ENCODE peak calls at places on chromosome 22, in ten cellular contexts. P, K, U, R, Z, B, V, M, H and N are unnamed samples.

GRCh38 chr22:41526802-41527799 is 17.2 kb downstream of the POLR3H start:
- DNase-seq in U (peak), B (peak), Z (no peak), V (peak), H (peak), P (no peak), K (peak), M (peak), R (peak), N (no peak)

GRCh38 chr22:28075260-28075981 is 156.4 kb upstream of the PITPNB start:
- DNase-seq in H (peak), K (peak), M (no peak), V (peak), Z (peak), B (no peak), P (no peak), R (no peak), U (peak), N (peak)

GRCh38 chr22:42792909-42793847 is 63.9 kb downstream of the ARFGAP3 start:
- DNase-seq in P (no peak), K (no peak), R (no peak), M (no peak), U (no peak), V (peak), B (peak), H (no peak), Z (no peak), N (no peak)

GRCh38 chr22:30224161-30224857 is 22.2 kb downstream of the LIF start:
- DNase-seq in Z (no peak), B (no peak), M (peak), V (no peak), P (no peak), K (no peak), H (peak), R (peak), U (no peak), N (no peak)

GRCh38 chr22:26542831-26543230 is 30.6 kb upstream of the TFIP11 start:
- DNase-seq in H (no peak), B (no peak), V (no peak), U (no peak), R (no peak), M (no peak), P (no peak), K (no peak), Z (no peak), N (no peak)

GRCh38 chr22:26555478-26555877 is 34.5 kb downstream of the TPST2 start:
- DNase-seq in H (no peak), B (no peak), K (no peak), R (no peak), P (no peak), M (no peak), U (no peak), Z (no peak), V (no peak), N (no peak)

GRCh38 chr22:49967333-49968241 is 7.0 kb downstream of the PIM3 start:
- DNase-seq in H (no peak), B (peak), K (peak), U (no peak), M (peak), V (peak), P (peak), Z (no peak), R (no peak), N (no peak)

GRCh38 chr22:27749597-27750225 is 51.8 kb downstream of the MN1 start:
- DNase-seq in U (no peak), R (no peak), P (no peak), V (peak), B (peak), Z (no peak), M (no peak), K (peak), H (no peak), N (no peak)

GRCh38 chr22:18970180-18970947 is 34.3 kb upstream of the PRODH start:
- DNase-seq in H (peak), M (no peak), B (peak), U (no peak), V (no peak), K (no peak), R (no peak), Z (no peak), P (no peak), N (no peak)

GRCh38 chr22:50208430-50208938 is 7.7 kb downstream of the SELENOO start:
- DNase-seq in U (no peak), K (peak), B (no peak), H (no peak), R (no peak), P (no peak), V (no peak), M (no peak), Z (no peak), N (no peak)

GRCh38 chr22:17235149-17235655 is 16.0 kb upstream of the ADA2 start:
- DNase-seq in U (no peak), V (no peak), Z (no peak), P (no peak), B (peak), K (peak), M (no peak), R (no peak), H (no peak), N (no peak)

GRCh38 chr22:17797721-17798559 is 23.7 kb upstream of the BID start:
- DNase-seq in Z (no peak), H (no peak), V (no peak), K (no peak), B (no peak), M (no peak), R (peak), P (no peak), U (no peak), N (no peak)

GRCh38 chr22:19383292-19383691 is 48.2 kb downstream of the HIRA start:
- DNase-seq in Z (no peak), P (no peak), V (peak), K (no peak), B (peak), U (no peak), R (no peak), H (no peak), M (no peak), N (no peak)

GRCh38 chr22:50199836-50200332 is 927 bp upstream of the SELENOO start:
- DNase-seq in Z (no peak), H (no peak), P (no peak), R (no peak), K (no peak), B (peak), M (no peak), V (no peak), U (no peak), N (no peak)

GRCh38 chr22:37230673-37231405 is 13.2 kb downstream of the RAC2 start:
- DNase-seq in R (peak), B (peak), V (no peak), P (no peak), Z (no peak), K (peak), U (no peak), M (peak), H (no peak), N (no peak)

GRCh38 chr22:20247010-20247505 is 21.1 kb downstream of the RTN4R start:
- DNase-seq in R (peak), B (no peak), K (no peak), U (peak), M (no peak), Z (no peak), V (no peak), P (no peak), H (no peak), N (peak)

GRCh38 chr22:50306753-50307749 is at the start of gene PLXNB2:
- DNase-seq in V (peak), K (peak), P (peak), R (peak), U (peak), M (peak), H (peak), B (peak), Z (no peak), N (no peak)

GRCh38 chr22:11627436-11627797 is 3900.6 kb upstream of the OR11H1 start:
- DNase-seq in B (no peak), R (no peak), V (no peak), P (no peak), Z (no peak), M (no peak), U (no peak), H (no peak), K (no peak), N (no peak)

GRCh38 chr22:29306175-29306829 is at the start of gene GAS2L1:
- DNase-seq in M (peak), Z (peak), U (peak), V (peak), P (peak), R (peak), B (peak), K (peak), H (peak), N (no peak)

GRCh38 chr22:16949561-16949960 is 58.5 kb downstream of the GAB4 start:
- DNase-seq in P (peak), K (no peak), Z (no peak), B (no peak), R (peak), V (no peak), H (no peak), U (peak), M (no peak), N (no peak)

GRCh38 chr22:33476716-33477115 is 418.5 kb upstream of the SYN3 start:
- DNase-seq in H (peak), V (no peak), R (peak), K (no peak), P (no peak), U (no peak), Z (no peak), B (peak), M (no peak), N (no peak)

GRCh38 chr22:42353883-42354727 is 78.1 kb downstream of the NFAM1 start:
- DNase-seq in H (no peak), U (peak), K (no peak), R (no peak), M (no peak), B (peak), V (no peak), P (no peak), Z (no peak), N (no peak)

GRCh38 chr22:31139866-31140716 is at the start of gene PLA2G3:
- DNase-seq in K (peak), Z (no peak), B (peak), H (no peak), M (no peak), U (peak), R (no peak), P (peak), V (no peak), N (no peak)

GRCh38 chr22:44671742-44672141 is 30.3 kb upstream of the PRR5 start:
- DNase-seq in R (no peak), V (no peak), H (peak), Z (no peak), B (no peak), K (no peak), U (peak), M (no peak), P (no peak), N (no peak)

GRCh38 chr22:20084547-20085413 is 4.7 kb downstream of the DGCR8 start:
- DNase-seq in P (no peak), H (no peak), U (peak), B (peak), Z (no peak), R (no peak), M (no peak), K (peak), V (no peak), N (no peak)

GRCh38 chr22:17199131-17199731 is 20.0 kb downstream of the ADA2 start:
- DNase-seq in Z (no peak), K (no peak), M (no peak), V (no peak), B (peak), R (no peak), P (no peak), U (peak), H (no peak), N (no peak)

GRCh38 chr22:41862530-41863266 is 29.8 kb downstream of the SREBF2 start:
- DNase-seq in H (no peak), P (no peak), B (no peak), U (peak), V (no peak), Z (no peak), R (peak), M (no peak), K (no peak), N (no peak)

GRCh38 chr22:30212363-30212995 is 34.1 kb downstream of the LIF start:
- DNase-seq in P (peak), M (no peak), B (no peak), U (peak), V (peak), Z (peak), K (peak), R (no peak), H (peak), N (peak)

GRCh38 chr22:36563444-36563843 is 34.5 kb upstream of the EIF3D start:
- DNase-seq in U (no peak), M (no peak), V (no peak), H (no peak), R (no peak), K (no peak), P (no peak), B (peak), Z (no peak), N (no peak)

GRCh38 chr22:27686534-27686933 is 115.0 kb downstream of the MN1 start:
- DNase-seq in M (no peak), K (no peak), Z (no peak), V (peak), H (peak), P (no peak), U (peak), B (no peak), R (no peak), N (no peak)

GRCh38 chr22:39528080-39528661 is 4.4 kb downstream of the RPS19BP1 start:
- DNase-seq in V (no peak), Z (no peak), M (no peak), K (peak), U (no peak), B (peak), R (peak), H (no peak), P (no peak), N (no peak)

GRCh38 chr22:39530136-39530535 is 2.4 kb downstream of the RPS19BP1 start:
- DNase-seq in K (peak), U (no peak), P (no peak), M (no peak), B (no peak), Z (no peak), H (no peak), V (no peak), R (no peak), N (no peak)

GRCh38 chr22:39530692-39531331 is 1.7 kb downstream of the RPS19BP1 start:
- DNase-seq in M (peak), B (peak), H (no peak), Z (no peak), R (peak), V (no peak), K (peak), P (no peak), U (peak), N (no peak)

GRCh38 chr22:39528681-39529486 is 3.7 kb downstream of the RPS19BP1 start:
- DNase-seq in H (peak), V (peak), U (peak), P (peak), M (peak), K (peak), Z (peak), B (peak), R (peak), N (peak)

DNA sequence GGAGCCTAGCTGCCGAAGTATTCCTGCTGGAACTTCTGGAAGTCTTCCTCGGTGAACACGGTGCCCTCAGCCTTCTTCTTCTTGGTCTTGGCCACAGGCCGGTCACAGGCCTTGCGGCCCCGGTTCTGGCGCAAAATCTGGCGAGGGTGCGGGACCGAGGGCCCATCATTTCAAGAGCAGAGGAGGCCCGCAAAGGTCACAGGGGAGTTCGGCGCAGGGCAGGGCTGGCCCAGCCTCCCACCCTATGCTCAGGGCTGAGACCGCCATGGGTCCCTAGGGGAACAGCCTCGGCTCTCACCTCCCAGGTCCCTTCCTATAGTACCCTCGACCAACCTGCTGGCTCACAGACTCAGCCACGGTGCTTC is 3.1 kb downstream of the RPS19BP1 start:
- DNase-seq in V (no peak), K (no peak), Z (no peak), B (no peak), R (no peak), H (no peak), U (no peak), P (no peak), M (no peak), N (no peak)
- TF ChIP-seq CTCF in V (no peak), K (peak), Z (no peak), B (peak), R (no peak), H (no peak), U (no peak), P (no peak), M (no peak), N (no peak)

GRCh38 chr22:23278883-23279675 is 98.8 kb downstream of the BCR start:
- DNase-seq in U (peak), H (peak), V (no peak), K (peak), Z (no peak), R (no peak), P (peak), M (no peak), B (no peak), N (no peak)
- H3K4me3 ChIP-seq in U (no peak), H (no peak), V (no peak), K (no peak), Z (no peak), R (no peak), P (no peak), M (no peak), B (no peak), N (no peak)

GRCh38 chr22:46537946-46538815 is 761 bp upstream of the CELSR1 start:
- DNase-seq in R (no peak), U (peak), K (no peak), P (no peak), H (peak), M (no peak), B (peak), V (no peak), Z (no peak), N (no peak)
- TF ChIP-seq CTCF in R (no peak), U (no peak), K (no peak), P (peak), H (peak), M (no peak), B (peak), V (no peak), Z (peak), N (peak)

DNA sequence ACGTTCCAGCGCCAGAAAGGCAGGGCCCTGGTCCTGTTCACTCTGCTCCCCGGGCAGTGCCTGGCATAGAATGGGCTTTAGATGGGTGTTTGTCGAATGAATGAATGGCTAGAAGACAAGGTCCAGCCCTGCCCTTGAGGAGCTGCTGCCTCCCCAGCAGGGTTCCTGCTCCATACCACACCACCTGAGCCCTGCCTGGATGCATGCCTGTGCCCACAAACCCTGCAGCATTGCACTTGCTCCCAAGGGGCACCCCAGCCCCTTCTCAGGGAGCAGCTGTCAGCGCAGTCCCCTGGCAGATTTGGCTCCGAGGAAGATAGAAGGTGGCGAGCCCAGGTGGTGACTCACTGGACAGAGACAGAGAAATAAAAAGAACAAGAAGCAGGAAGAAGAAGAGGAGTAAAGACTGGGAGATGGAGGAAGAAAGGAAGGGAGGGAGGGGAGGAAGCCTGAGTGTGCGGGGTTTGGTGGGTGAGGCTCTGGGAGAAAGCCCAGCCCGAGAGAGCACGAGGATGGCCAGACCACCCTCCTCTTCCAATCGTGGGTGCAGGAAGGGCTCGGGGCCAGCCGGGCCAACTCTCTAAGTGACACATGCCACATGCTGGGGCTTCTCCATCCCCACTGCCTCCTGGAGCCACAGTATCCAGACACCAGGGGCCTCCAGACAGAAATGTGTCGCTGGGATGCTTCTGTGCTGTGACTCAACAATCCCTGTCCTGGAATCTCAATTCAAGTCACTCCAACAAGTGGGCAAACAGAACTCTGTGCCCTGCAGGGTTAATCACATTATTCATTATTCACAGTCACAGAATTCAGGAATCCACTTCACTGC is 1474.3 kb downstream of the BRD1 start:
- DNase-seq in H (peak), R (no peak), U (no peak), M (no peak), Z (no peak), K (peak), V (peak), B (no peak), P (no peak), N (no peak)
- H3K4me3 ChIP-seq in H (no peak), R (no peak), U (no peak), M (no peak), Z (no peak), K (no peak), V (no peak), B (no peak), P (no peak), N (no peak)

GRCh38 chr22:40526960-40527359 is 109.6 kb downstream of the MRTFA start:
- DNase-seq in K (no peak), V (no peak), U (no peak), B (no peak), P (no peak), H (no peak), Z (no peak), R (no peak), M (no peak), N (no peak)

GRCh38 chr22:40525250-40525884 is 111.2 kb downstream of the MRTFA start:
- DNase-seq in K (peak), U (peak), M (peak), R (peak), V (no peak), H (peak), B (peak), Z (no peak), P (no peak), N (no peak)

GRCh38 chr22:40521046-40521445 is 115.5 kb downstream of the MRTFA start:
- DNase-seq in R (no peak), P (no peak), Z (no peak), U (no peak), V (no peak), B (no peak), K (no peak), H (no peak), M (no peak), N (no peak)

GRCh38 chr22:40520562-40520961 is 116.0 kb downstream of the MRTFA start:
- DNase-seq in R (no peak), U (no peak), Z (no peak), P (no peak), M (no peak), K (no peak), V (no peak), B (no peak), H (no peak), N (no peak)

GRCh38 chr22:40524392-40525249 is 111.9 kb downstream of the MRTFA start:
- DNase-seq in H (peak), B (no peak), V (no peak), K (no peak), M (no peak), U (peak), P (no peak), Z (no peak), R (peak), N (no peak)
- TF ChIP-seq CTCF in H (peak), B (peak), V (no peak), K (peak), M (no peak), U (peak), P (peak), Z (peak), R (peak), N (peak)

GRCh38 chr22:32446321-32446720 is 17.9 kb downstream of the BPIFC start:
- DNase-seq in V (no peak), K (no peak), M (no peak), H (no peak), Z (no peak), P (no peak), B (no peak), R (no peak), U (peak), N (no peak)
- H3K4me3 ChIP-seq in V (no peak), K (no peak), M (no peak), H (no peak), Z (no peak), P (no peak), B (no peak), R (no peak), U (no peak), N (no peak)